ENCODE peak calls at places on chromosome 6, in six cellular contexts. X is IMR-90, O is thyroid gland, R is tibial nerve, V is heart left ventricle, U is testis. J is an unnamed sample.

GRCh38 chr6:24078200-24078599 is 47.8 kb upstream of the NRSN1 start:
- DNase-seq in X (no peak), O (no peak), R (no peak), V (no peak), U (no peak), J (no peak)

GRCh38 chr6:147156218-147156617 is 48.0 kb upstream of the STXBP5 start:
- DNase-seq in X (no peak), O (no peak), R (no peak), V (no peak), U (no peak), J (no peak)

GRCh38 chr6:103874575-103874974 is 985.1 kb downstream of the HACE1 start:
- DNase-seq in X (no peak), O (no peak), R (no peak), V (no peak), U (no peak), J (no peak)

GRCh38 chr6:100230115-100230975 is 234.4 kb downstream of the SIM1 start:
- DNase-seq in X (no peak), O (no peak), R (no peak), V (no peak), U (no peak), J (no peak)

GRCh38 chr6:149335924-149336323 is 18.4 kb downstream of the TAB2 start:
- DNase-seq in X (peak; percentile 69), O (no peak), R (no peak), V (no peak), U (no peak), J (no peak)

GRCh38 chr6:106757267-106757666 is 127.9 kb downstream of the QRSL1 start:
- DNase-seq in X (no peak), O (no peak), R (no peak), V (no peak), U (no peak), J (no peak)

GRCh38 chr6:56840467-56841371 is 114.2 kb upstream of the BEND6 start:
- DNase-seq in X (peak; percentile 83), O (no peak), R (no peak), V (no peak), U (no peak), J (no peak)

GRCh38 chr6:22878706-22879105 is 309.3 kb downstream of the HDGFL1 start:
- DNase-seq in X (peak; percentile 15), O (no peak), R (no peak), V (no peak), U (no peak), J (no peak)

GRCh38 chr6:105981002-105981887 is 104.9 kb upstream of the PRDM1 start:
- DNase-seq in X (no peak), O (peak; percentile 17), R (no peak), V (peak; percentile 27), U (peak; percentile 20), J (no peak)

GRCh38 chr6:12566618-12567123 is 149.9 kb upstream of the PHACTR1 start:
- DNase-seq in X (no peak), O (no peak), R (no peak), V (no peak), U (no peak), J (no peak)

GRCh38 chr6:134111062-134111677 is 58.7 kb upstream of the SLC2A12 start:
- DNase-seq in X (peak; percentile 68), O (no peak), R (no peak), V (no peak), U (peak; percentile 37), J (no peak)

GRCh38 chr6:148497256-148497655 is 154.6 kb downstream of the SASH1 start:
- DNase-seq in X (peak; percentile 75), O (no peak), R (no peak), V (no peak), U (no peak), J (no peak)

GRCh38 chr6:161130606-161131005 is 139.0 kb downstream of the MAP3K4 start:
- DNase-seq in X (no peak), O (no peak), R (no peak), V (no peak), U (no peak), J (no peak)

GRCh38 chr6:99514089-99514488 is 1.1 kb downstream of the USP45 start:
- DNase-seq in X (peak; percentile 15), O (no peak), R (no peak), V (no peak), U (no peak), J (no peak)

GRCh38 chr6:14748679-14749078 is 497.2 kb upstream of the JARID2 start:
- DNase-seq in X (no peak), O (no peak), R (no peak), V (no peak), U (no peak), J (no peak)

GRCh38 chr6:107083921-107084320 is 31.4 kb downstream of the BEND3 start:
- DNase-seq in X (no peak), O (no peak), R (no peak), V (no peak), U (no peak), J (no peak)

GRCh38 chr6:53662457-53662856 is 3.1 kb downstream of the KLHL31 start:
- DNase-seq in X (no peak), O (no peak), R (no peak), V (no peak), U (no peak), J (no peak)

GRCh38 chr6:85452441-85452881 is 2.6 kb downstream of the NT5E start:
- DNase-seq in X (peak; percentile 93), O (no peak), R (no peak), V (no peak), U (no peak), J (no peak)

GRCh38 chr6:122491915-122492537 is 20.4 kb upstream of the SERINC1 start:
- DNase-seq in X (peak; percentile 67), O (peak; percentile 64), R (peak; percentile 40), V (peak; percentile 53), U (peak; percentile 83), J (peak; percentile 80)

GRCh38 chr6:84687487-84687886 is 76.9 kb downstream of the TBX18 start:
- DNase-seq in X (no peak), O (no peak), R (no peak), V (no peak), U (no peak), J (no peak)

GRCh38 chr6:105951322-105951721 is 134.8 kb upstream of the PRDM1 start:
- DNase-seq in X (no peak), O (no peak), R (no peak), V (no peak), U (no peak), J (no peak)

GRCh38 chr6:40334496-40334895 is 252.7 kb downstream of the LRFN2 start:
- DNase-seq in X (no peak), O (no peak), R (no peak), V (no peak), U (no peak), J (no peak)

GRCh38 chr6:40328376-40328987 is 258.7 kb downstream of the LRFN2 start:
- DNase-seq in X (no peak), O (peak; percentile 71), R (no peak), V (no peak), U (peak; percentile 44), J (peak; percentile 78)

GRCh38 chr6:40326689-40327404 is 260.3 kb downstream of the LRFN2 start:
- DNase-seq in X (no peak), O (no peak), R (no peak), V (no peak), U (no peak), J (no peak)

GRCh38 chr6:40328988-40329545 is 258.1 kb downstream of the LRFN2 start:
- DNase-seq in X (no peak), O (no peak), R (no peak), V (no peak), U (no peak), J (no peak)

DNA sequence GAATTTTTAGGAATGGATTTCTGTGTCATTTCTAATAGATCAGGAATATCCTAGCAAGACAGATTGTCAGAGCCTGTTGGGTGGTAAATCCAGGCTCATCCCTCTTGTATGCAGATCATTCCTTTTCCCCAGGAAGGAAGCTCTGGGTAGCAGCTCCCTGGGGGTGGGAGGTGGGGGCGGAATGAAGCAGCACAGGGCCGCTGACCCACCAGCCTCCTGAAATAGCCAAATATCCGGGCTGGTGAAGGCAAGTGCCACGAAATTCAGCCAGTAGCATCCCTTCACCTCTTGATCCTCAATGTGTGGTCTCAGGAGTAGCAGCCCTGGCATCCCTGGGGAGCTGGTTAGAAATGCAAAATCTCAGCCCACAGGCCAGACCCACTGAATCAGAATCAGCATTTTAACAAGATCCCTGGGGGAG is 256.9 kb downstream of the LRFN2 start:
- DNase-seq in X (no peak), O (no peak), R (no peak), V (no peak), U (no peak), J (no peak)
- H3K27me3 ChIP-seq in X (no peaks in the 10 kb centered on the region), O (no peaks in the 10 kb centered on the region), R (no peaks in the 10 kb centered on the region), V (peaks cover 60% of the 10 kb centered on the region), U (no peaks in the 10 kb centered on the region), J (peaks cover 55% of the 10 kb centered on the region)

GRCh38 chr6:18371010-18371409 is 16.1 kb upstream of the RNF144B start:
- DNase-seq in X (no peak), O (no peak), R (no peak), V (no peak), U (no peak), J (no peak)
- TF ChIP-seq POLR2A in X (no peak), O (no peak), R (no peak), V (no peak), U (no peak), J (no peak)

DNA sequence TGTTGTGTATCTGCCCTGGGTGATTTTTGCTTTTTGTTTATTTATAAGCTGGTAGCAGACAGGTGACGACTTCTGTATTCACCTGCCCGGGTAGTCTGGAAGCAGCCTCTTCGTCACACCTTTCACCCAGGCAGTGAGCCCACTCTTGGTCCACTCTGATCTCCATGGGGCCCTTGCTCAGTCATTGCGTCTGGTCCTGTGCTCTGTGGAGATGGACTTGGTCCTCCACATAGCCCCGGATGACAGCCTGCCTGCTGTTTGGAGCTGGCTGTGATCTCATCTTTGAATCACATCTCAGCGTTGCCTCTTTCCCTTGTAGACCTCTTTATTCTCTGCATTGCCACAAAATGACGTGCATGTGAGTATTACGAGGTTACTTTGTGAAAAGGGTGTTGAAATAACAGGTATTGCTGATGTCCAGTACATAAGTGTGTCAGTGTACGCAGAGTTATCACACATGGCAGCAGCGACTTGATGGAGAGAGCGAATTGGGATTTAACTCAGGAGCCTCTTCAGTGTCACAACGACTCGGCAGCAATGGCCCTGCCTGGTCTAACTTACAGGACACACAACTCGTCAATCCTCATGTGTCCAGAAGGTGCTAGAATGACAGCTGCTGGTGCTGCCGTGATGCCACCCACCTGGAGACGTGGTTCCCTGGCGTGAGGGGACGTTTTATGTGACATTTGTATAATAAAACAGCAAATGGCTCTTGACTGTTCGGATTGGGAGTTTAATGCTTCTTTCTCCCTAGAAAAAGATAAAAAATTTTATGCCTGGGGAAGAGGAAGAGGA is 24.2 kb upstream of the FRMD1 start:
- DNase-seq in X (no peak), O (no peak), R (no peak), V (no peak), U (no peak), J (no peak)
- H3K27me3 ChIP-seq in X (peaks cover 48% of the 10 kb centered on the region), O (peaks cover 13% of the 10 kb centered on the region), R (no peaks in the 10 kb centered on the region), V (peaks cover 50% of the 10 kb centered on the region), U (no peaks in the 10 kb centered on the region), J (no peaks in the 10 kb centered on the region)

GRCh38 chr6:166488081-166488685 is 98.3 kb downstream of the RAMACL start:
- DNase-seq in X (peak; percentile 39), O (peak; percentile 35), R (peak; percentile 33), V (peak; percentile 73), U (peak; percentile 67), J (peak; percentile 46)
- TF ChIP-seq POLR2A in X (no peak), O (no peak), R (no peak), V (no peak), U (no peak), J (no peak)